ENCODE peak calls at places on chromosome 22, in seven cellular contexts. J, S, R, H, F, A and D are unnamed samples.

GRCh38 chr22:46011627-46012181 is 34.7 kb upstream of the WNT7B start:
- DNase-seq in J (no peak), S (no peak), R (no peak), H (peak), F (no peak), A (no peak), D (no peak)

GRCh38 chr22:40400173-40400572 is 29.8 kb downstream of the SGSM3 start:
- DNase-seq in J (no peak), S (no peak), R (no peak), H (peak), F (no peak), A (no peak), D (no peak)

GRCh38 chr22:46303347-46303965 is 6.8 kb downstream of the GTSE1 start:
- DNase-seq in J (no peak), S (no peak), R (no peak), H (no peak), F (peak), A (no peak), D (no peak)

GRCh38 chr22:21015051-21016006 is at the start of gene P2RX6:
- DNase-seq in J (no peak), S (no peak), R (no peak), H (peak), F (no peak), A (no peak), D (no peak)

GRCh38 chr22:42258126-42258525 is 12.3 kb downstream of the TCF20 start:
- DNase-seq in J (no peak), S (no peak), R (no peak), H (no peak), F (no peak), A (no peak), D (no peak)

GRCh38 chr22:42957544-42957943 is 57.4 kb downstream of the PACSIN2 start:
- DNase-seq in J (no peak), S (no peak), R (no peak), H (no peak), F (no peak), A (no peak), D (no peak)

GRCh38 chr22:39661842-39662676 is 91.5 kb downstream of the CACNA1I start:
- DNase-seq in J (peak), S (no peak), R (peak), H (no peak), F (no peak), A (no peak), D (no peak)

GRCh38 chr22:19463491-19464469 is 15.2 kb downstream of the UFD1 start:
- DNase-seq in J (no peak), S (no peak), R (no peak), H (peak), F (peak), A (no peak), D (no peak)